ENCODE peak calls at places on chromosome 11, in five cellular contexts. One of them, this sample, is unnamed.

GRCh38 chr11:33383075-33383919 is 126.1 kb downstream of the HIPK3 start:
- DNase-seq in activated CD4-positive, alpha-beta T cell treated with anti-CD3 and anti-CD28 coated beads for 24 hours: no peak
- DNase-seq in stimulated activated effector memory CD8-positive, alpha-beta T cell treated with anti-CD3 and anti-CD28 coated beads, Interleukin-12 subunit alpha, Interleukin-12 subunit beta, amount 100 ng/mL, for 72 hours: no peak
- DNase-seq in fibroblast of the conjunctiva: no peak
- DNase-seq in NCI-H1930: no peak
- DNase-seq in this sample: no peak

GRCh38 chr11:119622454-119623143 is 106.4 kb downstream of the NECTIN1 start:
- DNase-seq in activated CD4-positive, alpha-beta T cell treated with anti-CD3 and anti-CD28 coated beads for 24 hours: no peak
- DNase-seq in stimulated activated effector memory CD8-positive, alpha-beta T cell treated with anti-CD3 and anti-CD28 coated beads, Interleukin-12 subunit alpha, Interleukin-12 subunit beta, amount 100 ng/mL, for 72 hours: no peak
- DNase-seq in fibroblast of the conjunctiva: no peak
- DNase-seq in NCI-H1930: no peak
- DNase-seq in this sample: no peak

GRCh38 chr11:92087916-92088537 is 136.6 kb upstream of the FAT3 start:
- DNase-seq in activated CD4-positive, alpha-beta T cell treated with anti-CD3 and anti-CD28 coated beads for 24 hours: no peak
- DNase-seq in stimulated activated effector memory CD8-positive, alpha-beta T cell treated with anti-CD3 and anti-CD28 coated beads, Interleukin-12 subunit alpha, Interleukin-12 subunit beta, amount 100 ng/mL, for 72 hours: no peak
- DNase-seq in fibroblast of the conjunctiva: no peak
- DNase-seq in NCI-H1930: no peak
- DNase-seq in this sample: no peak

GRCh38 chr11:77107950-77108349 is 5.3 kb downstream of the OMP start:
- DNase-seq in activated CD4-positive, alpha-beta T cell treated with anti-CD3 and anti-CD28 coated beads for 24 hours: no peak
- DNase-seq in stimulated activated effector memory CD8-positive, alpha-beta T cell treated with anti-CD3 and anti-CD28 coated beads, Interleukin-12 subunit alpha, Interleukin-12 subunit beta, amount 100 ng/mL, for 72 hours: no peak
- DNase-seq in fibroblast of the conjunctiva: peak
- DNase-seq in NCI-H1930: no peak
- DNase-seq in this sample: peak

GRCh38 chr11:27912916-27913315 is 195.0 kb downstream of the KIF18A start:
- DNase-seq in activated CD4-positive, alpha-beta T cell treated with anti-CD3 and anti-CD28 coated beads for 24 hours: no peak
- DNase-seq in stimulated activated effector memory CD8-positive, alpha-beta T cell treated with anti-CD3 and anti-CD28 coated beads, Interleukin-12 subunit alpha, Interleukin-12 subunit beta, amount 100 ng/mL, for 72 hours: no peak
- DNase-seq in fibroblast of the conjunctiva: no peak
- DNase-seq in NCI-H1930: no peak
- DNase-seq in this sample: no peak

GRCh38 chr11:41456288-41456687 is 3.2 kb downstream of the LRRC4C start:
- DNase-seq in activated CD4-positive, alpha-beta T cell treated with anti-CD3 and anti-CD28 coated beads for 24 hours: no peak
- DNase-seq in stimulated activated effector memory CD8-positive, alpha-beta T cell treated with anti-CD3 and anti-CD28 coated beads, Interleukin-12 subunit alpha, Interleukin-12 subunit beta, amount 100 ng/mL, for 72 hours: no peak
- DNase-seq in fibroblast of the conjunctiva: no peak
- DNase-seq in NCI-H1930: no peak
- DNase-seq in this sample: no peak

GRCh38 chr11:2377511-2378443 is 667 bp downstream of the CD81 start:
- DNase-seq in activated CD4-positive, alpha-beta T cell treated with anti-CD3 and anti-CD28 coated beads for 24 hours: peak
- DNase-seq in stimulated activated effector memory CD8-positive, alpha-beta T cell treated with anti-CD3 and anti-CD28 coated beads, Interleukin-12 subunit alpha, Interleukin-12 subunit beta, amount 100 ng/mL, for 72 hours: no peak
- DNase-seq in fibroblast of the conjunctiva: no peak
- DNase-seq in NCI-H1930: peak
- DNase-seq in this sample: no peak

GRCh38 chr11:126501641-126502040 is 146.2 kb downstream of the ST3GAL4 start:
- DNase-seq in activated CD4-positive, alpha-beta T cell treated with anti-CD3 and anti-CD28 coated beads for 24 hours: no peak
- DNase-seq in stimulated activated effector memory CD8-positive, alpha-beta T cell treated with anti-CD3 and anti-CD28 coated beads, Interleukin-12 subunit alpha, Interleukin-12 subunit beta, amount 100 ng/mL, for 72 hours: no peak
- DNase-seq in fibroblast of the conjunctiva: no peak
- DNase-seq in NCI-H1930: no peak
- DNase-seq in this sample: no peak

GRCh38 chr11:77066229-77067023 is at the start of gene CAPN5:
- DNase-seq in activated CD4-positive, alpha-beta T cell treated with anti-CD3 and anti-CD28 coated beads for 24 hours: peak
- DNase-seq in stimulated activated effector memory CD8-positive, alpha-beta T cell treated with anti-CD3 and anti-CD28 coated beads, Interleukin-12 subunit alpha, Interleukin-12 subunit beta, amount 100 ng/mL, for 72 hours: peak
- DNase-seq in fibroblast of the conjunctiva: peak
- DNase-seq in NCI-H1930: peak
- DNase-seq in this sample: peak

GRCh38 chr11:91932151-91932821 is 292.3 kb upstream of the FAT3 start:
- DNase-seq in activated CD4-positive, alpha-beta T cell treated with anti-CD3 and anti-CD28 coated beads for 24 hours: no peak
- DNase-seq in stimulated activated effector memory CD8-positive, alpha-beta T cell treated with anti-CD3 and anti-CD28 coated beads, Interleukin-12 subunit alpha, Interleukin-12 subunit beta, amount 100 ng/mL, for 72 hours: no peak
- DNase-seq in fibroblast of the conjunctiva: no peak
- DNase-seq in NCI-H1930: no peak
- DNase-seq in this sample: no peak

GRCh38 chr11:57363131-57363530 is 17.8 kb downstream of the PRG3 start:
- DNase-seq in activated CD4-positive, alpha-beta T cell treated with anti-CD3 and anti-CD28 coated beads for 24 hours: no peak
- DNase-seq in stimulated activated effector memory CD8-positive, alpha-beta T cell treated with anti-CD3 and anti-CD28 coated beads, Interleukin-12 subunit alpha, Interleukin-12 subunit beta, amount 100 ng/mL, for 72 hours: no peak
- DNase-seq in fibroblast of the conjunctiva: no peak
- DNase-seq in NCI-H1930: no peak
- DNase-seq in this sample: no peak

GRCh38 chr11:518463-519202 is 11.6 kb upstream of the RNH1 start:
- DNase-seq in activated CD4-positive, alpha-beta T cell treated with anti-CD3 and anti-CD28 coated beads for 24 hours: peak
- DNase-seq in stimulated activated effector memory CD8-positive, alpha-beta T cell treated with anti-CD3 and anti-CD28 coated beads, Interleukin-12 subunit alpha, Interleukin-12 subunit beta, amount 100 ng/mL, for 72 hours: peak
- DNase-seq in fibroblast of the conjunctiva: peak
- DNase-seq in NCI-H1930: no peak
- DNase-seq in this sample: peak

GRCh38 chr11:132539590-132540368 is 992.5 kb downstream of the OPCML start:
- DNase-seq in activated CD4-positive, alpha-beta T cell treated with anti-CD3 and anti-CD28 coated beads for 24 hours: no peak
- DNase-seq in stimulated activated effector memory CD8-positive, alpha-beta T cell treated with anti-CD3 and anti-CD28 coated beads, Interleukin-12 subunit alpha, Interleukin-12 subunit beta, amount 100 ng/mL, for 72 hours: no peak
- DNase-seq in fibroblast of the conjunctiva: no peak
- DNase-seq in NCI-H1930: no peak
- DNase-seq in this sample: no peak

GRCh38 chr11:70270877-70271634 is 566 bp downstream of the PPFIA1 start:
- DNase-seq in activated CD4-positive, alpha-beta T cell treated with anti-CD3 and anti-CD28 coated beads for 24 hours: peak
- DNase-seq in stimulated activated effector memory CD8-positive, alpha-beta T cell treated with anti-CD3 and anti-CD28 coated beads, Interleukin-12 subunit alpha, Interleukin-12 subunit beta, amount 100 ng/mL, for 72 hours: no peak
- DNase-seq in fibroblast of the conjunctiva: no peak
- DNase-seq in NCI-H1930: peak
- DNase-seq in this sample: peak

GRCh38 chr11:36295926-36296325 is at the start of gene PRR5L:
- DNase-seq in activated CD4-positive, alpha-beta T cell treated with anti-CD3 and anti-CD28 coated beads for 24 hours: no peak
- DNase-seq in stimulated activated effector memory CD8-positive, alpha-beta T cell treated with anti-CD3 and anti-CD28 coated beads, Interleukin-12 subunit alpha, Interleukin-12 subunit beta, amount 100 ng/mL, for 72 hours: no peak
- DNase-seq in fibroblast of the conjunctiva: no peak
- DNase-seq in NCI-H1930: no peak
- DNase-seq in this sample: no peak

GRCh38 chr11:103624708-103625623 is 411.5 kb upstream of the DDI1 start:
- DNase-seq in activated CD4-positive, alpha-beta T cell treated with anti-CD3 and anti-CD28 coated beads for 24 hours: no peak
- DNase-seq in stimulated activated effector memory CD8-positive, alpha-beta T cell treated with anti-CD3 and anti-CD28 coated beads, Interleukin-12 subunit alpha, Interleukin-12 subunit beta, amount 100 ng/mL, for 72 hours: no peak
- DNase-seq in fibroblast of the conjunctiva: peak
- DNase-seq in NCI-H1930: no peak
- DNase-seq in this sample: no peak

GRCh38 chr11:14373941-14374646 is 15.1 kb upstream of the RRAS2 start:
- DNase-seq in activated CD4-positive, alpha-beta T cell treated with anti-CD3 and anti-CD28 coated beads for 24 hours: no peak
- DNase-seq in stimulated activated effector memory CD8-positive, alpha-beta T cell treated with anti-CD3 and anti-CD28 coated beads, Interleukin-12 subunit alpha, Interleukin-12 subunit beta, amount 100 ng/mL, for 72 hours: no peak
- DNase-seq in fibroblast of the conjunctiva: peak
- DNase-seq in NCI-H1930: no peak
- DNase-seq in this sample: no peak

GRCh38 chr11:1229471-1230120 is 6.7 kb downstream of the MUC5B start:
- DNase-seq in activated CD4-positive, alpha-beta T cell treated with anti-CD3 and anti-CD28 coated beads for 24 hours: no peak
- DNase-seq in stimulated activated effector memory CD8-positive, alpha-beta T cell treated with anti-CD3 and anti-CD28 coated beads, Interleukin-12 subunit alpha, Interleukin-12 subunit beta, amount 100 ng/mL, for 72 hours: no peak
- DNase-seq in fibroblast of the conjunctiva: no peak
- DNase-seq in NCI-H1930: no peak
- DNase-seq in this sample: no peak

GRCh38 chr11:69024509-69024908 is 11.5 kb upstream of the MRGPRF start:
- DNase-seq in activated CD4-positive, alpha-beta T cell treated with anti-CD3 and anti-CD28 coated beads for 24 hours: no peak
- DNase-seq in stimulated activated effector memory CD8-positive, alpha-beta T cell treated with anti-CD3 and anti-CD28 coated beads, Interleukin-12 subunit alpha, Interleukin-12 subunit beta, amount 100 ng/mL, for 72 hours: no peak
- DNase-seq in fibroblast of the conjunctiva: no peak
- DNase-seq in NCI-H1930: no peak
- DNase-seq in this sample: no peak

GRCh38 chr11:119704849-119705248 is 24.2 kb downstream of the NECTIN1 start:
- DNase-seq in activated CD4-positive, alpha-beta T cell treated with anti-CD3 and anti-CD28 coated beads for 24 hours: no peak
- DNase-seq in stimulated activated effector memory CD8-positive, alpha-beta T cell treated with anti-CD3 and anti-CD28 coated beads, Interleukin-12 subunit alpha, Interleukin-12 subunit beta, amount 100 ng/mL, for 72 hours: no peak
- DNase-seq in fibroblast of the conjunctiva: no peak
- DNase-seq in NCI-H1930: no peak
- DNase-seq in this sample: no peak

GRCh38 chr11:110728883-110729282 is 16.6 kb upstream of the ARHGAP20 start:
- DNase-seq in activated CD4-positive, alpha-beta T cell treated with anti-CD3 and anti-CD28 coated beads for 24 hours: no peak
- DNase-seq in stimulated activated effector memory CD8-positive, alpha-beta T cell treated with anti-CD3 and anti-CD28 coated beads, Interleukin-12 subunit alpha, Interleukin-12 subunit beta, amount 100 ng/mL, for 72 hours: no peak
- DNase-seq in fibroblast of the conjunctiva: no peak
- DNase-seq in NCI-H1930: no peak
- DNase-seq in this sample: no peak

GRCh38 chr11:128910583-128910982 is 19.4 kb downstream of the KCNJ5 start:
- DNase-seq in activated CD4-positive, alpha-beta T cell treated with anti-CD3 and anti-CD28 coated beads for 24 hours: no peak
- DNase-seq in stimulated activated effector memory CD8-positive, alpha-beta T cell treated with anti-CD3 and anti-CD28 coated beads, Interleukin-12 subunit alpha, Interleukin-12 subunit beta, amount 100 ng/mL, for 72 hours: no peak
- DNase-seq in fibroblast of the conjunctiva: no peak
- DNase-seq in NCI-H1930: no peak
- DNase-seq in this sample: no peak

GRCh38 chr11:102617491-102618026 is 7.6 kb downstream of the MMP20 start:
- DNase-seq in activated CD4-positive, alpha-beta T cell treated with anti-CD3 and anti-CD28 coated beads for 24 hours: no peak
- DNase-seq in stimulated activated effector memory CD8-positive, alpha-beta T cell treated with anti-CD3 and anti-CD28 coated beads, Interleukin-12 subunit alpha, Interleukin-12 subunit beta, amount 100 ng/mL, for 72 hours: no peak
- DNase-seq in fibroblast of the conjunctiva: no peak
- DNase-seq in NCI-H1930: no peak
- DNase-seq in this sample: no peak

GRCh38 chr11:85589373-85589772 is 37.8 kb downstream of the DLG2 start:
- DNase-seq in activated CD4-positive, alpha-beta T cell treated with anti-CD3 and anti-CD28 coated beads for 24 hours: no peak
- DNase-seq in stimulated activated effector memory CD8-positive, alpha-beta T cell treated with anti-CD3 and anti-CD28 coated beads, Interleukin-12 subunit alpha, Interleukin-12 subunit beta, amount 100 ng/mL, for 72 hours: no peak
- DNase-seq in fibroblast of the conjunctiva: no peak
- DNase-seq in NCI-H1930: no peak
- DNase-seq in this sample: no peak

GRCh38 chr11:123584737-123585136 is 69.7 kb downstream of the SCN3B start:
- DNase-seq in activated CD4-positive, alpha-beta T cell treated with anti-CD3 and anti-CD28 coated beads for 24 hours: no peak
- DNase-seq in stimulated activated effector memory CD8-positive, alpha-beta T cell treated with anti-CD3 and anti-CD28 coated beads, Interleukin-12 subunit alpha, Interleukin-12 subunit beta, amount 100 ng/mL, for 72 hours: no peak
- DNase-seq in fibroblast of the conjunctiva: no peak
- DNase-seq in NCI-H1930: no peak
- DNase-seq in this sample: no peak

GRCh38 chr11:61023086-61024035 is 51.9 kb downstream of the CD6 start:
- DNase-seq in activated CD4-positive, alpha-beta T cell treated with anti-CD3 and anti-CD28 coated beads for 24 hours: peak
- DNase-seq in stimulated activated effector memory CD8-positive, alpha-beta T cell treated with anti-CD3 and anti-CD28 coated beads, Interleukin-12 subunit alpha, Interleukin-12 subunit beta, amount 100 ng/mL, for 72 hours: no peak
- DNase-seq in fibroblast of the conjunctiva: no peak
- DNase-seq in NCI-H1930: no peak
- DNase-seq in this sample: no peak

GRCh38 chr11:1139441-1140066 is 18.2 kb upstream of the MUC5AC start:
- DNase-seq in activated CD4-positive, alpha-beta T cell treated with anti-CD3 and anti-CD28 coated beads for 24 hours: no peak
- DNase-seq in stimulated activated effector memory CD8-positive, alpha-beta T cell treated with anti-CD3 and anti-CD28 coated beads, Interleukin-12 subunit alpha, Interleukin-12 subunit beta, amount 100 ng/mL, for 72 hours: no peak
- DNase-seq in fibroblast of the conjunctiva: no peak
- DNase-seq in NCI-H1930: no peak
- DNase-seq in this sample: no peak